ENCODE peak calls at places on chromosomes 12 and 14, in nine cellular contexts. X is Calu3, Q is astrocyte of the cerebellum, A is GM23338, W is AG04449, I is esophagus squamous epithelium, D is heart right ventricle, F is thyroid gland, L is HFFc6. G is an unnamed sample.
A peak's percentile ranks its signal among the peaks of the same experiment; 100 is the strongest.

GRCh38 chr12:51839310-51839943 is 9.1 kb downstream of the FIGNL2 start:
- DNase-seq in F (no peak), X (no peak), Q (no peak), D (no peak), L (no peak), I (no peak), A (peak; percentile 22), W (no peak), G (no peak)

GRCh38 chr12:26128180-26128579 is 3.3 kb upstream of the BHLHE41 start:
- DNase-seq in Q (no peak), I (no peak), F (no peak), X (no peak), A (no peak), D (no peak), W (no peak), L (peak; percentile 20), G (no peak)

GRCh38 chr12:128268348-128268725 is 1.4 kb downstream of the TMEM132C start:
- DNase-seq in A (peak; percentile 1), F (no peak), X (no peak), W (no peak), L (no peak), D (no peak), Q (no peak), I (no peak), G (no peak)

GRCh38 chr14:101241807-101242278 is 319.5 kb upstream of the DIO3 start:
- DNase-seq in L (no peak), D (no peak), A (peak; percentile 21), I (no peak), X (no peak), Q (no peak), W (no peak), F (no peak), G (no peak)

GRCh38 chr14:53437858-53438257 is 284.7 kb upstream of the DDHD1 start:
- DNase-seq in X (no peak), F (no peak), D (no peak), I (no peak), L (no peak), W (no peak), Q (no peak), A (no peak), G (no peak)

GRCh38 chr14:69350892-69351291 is 47.2 kb downstream of the ERH start:
- DNase-seq in D (no peak), L (no peak), X (no peak), W (no peak), F (no peak), I (no peak), A (no peak), Q (no peak), G (no peak)

GRCh38 chr12:84793558-84794367 is 118.8 kb downstream of the SLC6A15 start:
- DNase-seq in A (no peak), D (no peak), L (peak; percentile 4), X (no peak), I (no peak), F (no peak), W (no peak), Q (peak; percentile 33), G (no peak)

GRCh38 chr12:115973066-115973465 is 304.4 kb downstream of the MED13L start:
- DNase-seq in W (no peak), X (no peak), D (no peak), Q (no peak), I (no peak), A (no peak), F (no peak), L (no peak), G (no peak)

GRCh38 chr14:78091361-78091760 is 78.8 kb upstream of the NRXN3 start:
- DNase-seq in I (no peak), D (no peak), F (no peak), W (no peak), L (no peak), A (no peak), X (no peak), Q (no peak), G (no peak)

GRCh38 chr14:103361868-103362267 is 23.3 kb upstream of the MARK3 start:
- DNase-seq in I (no peak), L (peak; percentile 94), W (peak; percentile 82), Q (peak; percentile 76), F (no peak), A (no peak), X (peak; percentile 52), D (no peak), G (no peak)

GRCh38 chr12:38736821-38737220 is 168.6 kb downstream of the CPNE8 start:
- DNase-seq in I (no peak), A (no peak), F (no peak), L (no peak), W (no peak), D (no peak), X (no peak), Q (no peak), G (no peak)

GRCh38 chr14:62592877-62593276 is 452.4 kb downstream of the KCNH5 start:
- DNase-seq in Q (no peak), I (no peak), D (no peak), F (no peak), L (no peak), A (no peak), W (no peak), X (peak; percentile 1), G (no peak)

GRCh38 chr12:22299294-22299912 is 35.1 kb downstream of the ST8SIA1 start:
- DNase-seq in L (no peak), Q (no peak), A (peak; percentile 62), X (no peak), W (no peak), I (no peak), D (no peak), F (no peak), G (no peak)

GRCh38 chr12:98955284-98955683 is 310.2 kb downstream of the APAF1 start:
- DNase-seq in L (no peak), D (no peak), X (peak; percentile 54), I (no peak), A (peak; percentile 86), F (no peak), Q (no peak), W (no peak), G (peak; percentile 65)

GRCh38 chr12:82873951-82874350 is 187.2 kb downstream of the TMTC2 start:
- DNase-seq in L (no peak), I (no peak), D (no peak), F (no peak), X (no peak), W (no peak), A (no peak), Q (no peak), G (no peak)

DNA sequence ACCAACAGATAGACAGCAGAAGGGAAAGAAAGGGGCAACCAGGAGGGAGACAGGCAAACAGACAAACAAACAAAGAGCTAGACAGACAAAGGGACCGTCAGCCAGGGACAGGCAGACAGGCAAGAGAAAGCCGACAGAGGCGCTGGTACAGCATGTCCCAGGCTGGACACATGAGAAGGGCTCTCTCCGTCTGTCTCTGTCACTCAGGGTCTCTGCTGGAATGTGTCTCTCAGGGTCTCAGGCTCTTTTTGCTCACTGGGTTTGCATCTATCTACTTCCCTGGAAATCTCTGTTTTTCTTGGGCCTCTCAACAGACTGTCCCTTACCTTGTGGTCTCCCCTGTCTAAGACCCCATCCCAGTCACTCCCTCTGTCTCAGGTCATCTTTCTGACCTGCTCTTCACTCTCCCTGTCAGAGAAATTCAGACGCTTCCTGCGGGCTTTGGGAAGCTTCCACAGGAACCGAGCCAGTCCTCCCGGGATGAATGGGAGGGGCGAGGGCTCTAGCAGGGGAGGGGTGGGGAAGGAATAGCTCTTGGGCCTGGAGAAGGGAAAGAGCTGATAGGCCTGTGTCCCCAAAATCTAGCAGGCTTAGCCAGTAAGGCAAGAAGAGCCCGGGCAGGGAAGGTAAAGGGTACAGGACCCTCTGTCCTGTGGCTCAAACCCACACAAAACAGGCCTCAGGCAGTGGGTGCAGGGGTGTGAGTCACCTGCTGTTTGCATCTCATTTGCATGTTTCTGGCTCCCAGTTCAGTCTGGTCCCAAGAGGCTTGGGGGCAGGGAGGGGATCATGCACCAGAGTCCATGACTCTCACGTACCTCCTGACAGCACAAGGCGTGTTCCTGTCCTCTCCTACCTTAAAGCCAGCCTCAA is 8.5 kb upstream of the SMUG1 start:
- DNase-seq in D (no peak), F (no peak), Q (no peak), W (no peak), X (no peak), I (no peak), A (peak; percentile 59), L (no peak), G (peak; percentile 36)
- TF ChIP-seq CTCF in D (no peak), F (no peak), Q (no peak), W (no peak), X (no peak), I (no peak), A (no peak), L (no peak), G (no peak)

GRCh38 chr14:96888593-96888992 is 91.4 kb downstream of the VRK1 start:
- DNase-seq in F (peak; percentile 48), A (no peak), Q (peak; percentile 12), I (no peak), L (no peak), W (no peak), X (no peak), D (no peak), G (no peak)
- TF ChIP-seq CTCF in F (no peak), A (no peak), Q (no peak), I (no peak), L (no peak), W (no peak), X (no peak), D (no peak), G (no peak)

DNA sequence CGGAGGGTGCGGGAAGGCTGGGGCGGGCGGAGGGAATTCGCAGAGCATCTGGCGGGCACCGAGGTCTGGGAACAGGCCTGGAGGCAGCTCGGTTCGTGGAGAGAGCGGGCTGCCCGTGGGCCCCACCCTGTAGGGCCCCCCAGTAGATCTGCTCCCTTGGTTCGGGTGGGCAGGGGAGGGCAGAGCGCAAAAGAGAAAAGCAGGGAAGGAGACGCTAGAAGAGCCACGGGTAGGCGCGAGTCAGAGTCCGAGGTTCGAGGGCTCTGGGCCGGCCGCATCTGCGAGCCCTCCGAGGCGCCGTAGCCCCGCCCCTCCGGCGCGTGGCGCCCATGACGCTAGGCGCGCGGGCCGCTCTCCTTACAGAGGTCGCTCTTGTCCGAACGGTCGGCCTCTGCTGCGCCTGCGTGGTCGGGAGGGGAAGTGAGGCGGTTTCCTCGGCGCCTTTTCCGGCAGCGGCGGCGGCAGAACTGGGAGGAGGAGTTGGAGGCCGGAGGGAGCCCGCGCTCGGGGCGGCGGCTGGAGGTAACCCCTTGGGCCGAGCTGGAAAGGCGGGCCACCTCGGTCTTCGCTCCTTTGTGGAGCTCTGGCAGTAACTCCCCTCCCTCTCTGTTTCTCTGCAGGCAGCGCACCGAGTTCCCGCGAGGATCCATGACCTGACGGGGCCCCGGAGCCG is at the start of gene ARF6:
- DNase-seq in Q (peak; percentile 92), F (peak; percentile 99), L (peak; percentile 97), D (peak; percentile 99), X (peak; percentile 98), I (peak; percentile 91), A (peak; percentile 98), W (peak; percentile 77), G (peak; percentile 98)
- TF ChIP-seq CTCF in Q (peak; percentile 4), F (no peak), L (peak; percentile 43), D (no peak), X (no peak), I (no peak), A (no peak), W (peak; percentile 15), G (no peak)

DNA sequence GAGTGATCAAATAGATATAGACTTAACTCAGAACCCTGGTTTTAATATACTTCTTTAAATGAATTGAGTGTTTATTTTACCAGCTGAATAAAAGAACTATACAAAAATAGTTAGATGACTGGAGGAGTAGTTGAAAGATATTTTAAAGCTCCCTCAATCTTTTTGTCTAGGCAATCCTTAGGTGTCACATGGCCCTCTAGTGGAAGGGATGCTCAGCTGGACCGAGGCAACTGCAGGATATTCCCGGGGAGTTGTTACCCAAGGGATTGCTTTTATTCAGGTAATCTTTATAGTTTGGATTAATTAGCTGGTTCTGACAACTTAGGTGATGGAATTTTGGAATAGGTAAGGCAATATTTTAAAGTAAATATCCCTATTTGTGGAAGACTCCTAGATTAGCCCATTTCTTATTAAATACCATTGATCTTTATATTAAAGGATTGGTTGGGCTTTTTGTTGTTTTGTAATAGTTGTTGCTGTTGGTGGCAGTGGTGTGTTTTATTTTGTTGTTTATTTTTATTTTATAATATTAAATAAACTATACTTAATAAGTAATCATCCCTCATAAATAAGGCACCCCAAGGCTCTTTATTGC is 57.1 kb downstream of the ZDHHC17 start:
- DNase-seq in F (peak; percentile 30), D (peak; percentile 11), A (peak; percentile 81), X (peak; percentile 50), W (no peak), I (no peak), Q (peak; percentile 9), L (peak; percentile 26), G (peak; percentile 39)
- TF ChIP-seq CTCF in F (no peak), D (peak; percentile 52), A (peak; percentile 91), X (peak; percentile 50), W (peak; percentile 72), I (peak; percentile 57), Q (peak; percentile 76), L (peak; percentile 82), G (peak; percentile 47)

G was measured in endothelial cell.